ENCODE peak calls at places on chromosomes 3 and 15, in four cellular contexts. C, T, U and S are unnamed samples.

GRCh38 chr3:73150369-73150768 is 88.9 kb downstream of the EBLN2 start:
- DNase-seq in C (no peak), T (no peak), U (no peak), S (no peak)

GRCh38 chr15:68271854-68272471 is 5.6 kb upstream of the FEM1B start:
- DNase-seq in C (peak; percentile 97), T (peak; percentile 30), U (peak; percentile 31), S (peak; percentile 96)

GRCh38 chr3:109325109-109325508 is 8.8 kb upstream of the DPPA2 start:
- DNase-seq in C (no peak), T (peak; percentile 49), U (no peak), S (no peak)

GRCh38 chr15:78210349-78210717 is 24.0 kb downstream of the ACSBG1 start:
- DNase-seq in C (no peak), T (no peak), U (no peak), S (no peak)

GRCh38 chr3:126130081-126130855 is 46.3 kb upstream of the SLC41A3 start:
- DNase-seq in C (peak; percentile 77), T (no peak), U (no peak), S (peak; percentile 18)

GRCh38 chr3:71067977-71068376 is 515.6 kb downstream of the FOXP1 start:
- DNase-seq in C (no peak), T (no peak), U (no peak), S (no peak)

GRCh38 chr15:35680951-35681350 is 135.0 kb upstream of the DPH6 start:
- DNase-seq in C (no peak), T (no peak), U (no peak), S (no peak)

GRCh38 chr15:77296773-77297337 is 123.0 kb downstream of the PEAK1 start:
- DNase-seq in C (no peak), T (no peak), U (no peak), S (no peak)

GRCh38 chr15:70208332-70208731 is 110.6 kb upstream of the TLE3 start:
- DNase-seq in C (no peak), T (no peak), U (no peak), S (no peak)

GRCh38 chr15:96585634-96586386 is 255.3 kb downstream of the NR2F2 start:
- DNase-seq in C (no peak), T (peak; percentile 24), U (peak; percentile 46), S (peak; percentile 4)

GRCh38 chr3:81048058-81048665 is 713.3 kb downstream of the GBE1 start:
- DNase-seq in C (no peak), T (no peak), U (no peak), S (no peak)

GRCh38 chr3:186779204-186779603 is 4.2 kb upstream of the EIF4A2 start:
- DNase-seq in C (no peak), T (no peak), U (no peak), S (no peak)

GRCh38 chr3:188010478-188010877 is 143.5 kb upstream of the LPP start:
- DNase-seq in C (no peak), T (no peak), U (no peak), S (no peak)

GRCh38 chr3:17645074-17645698 is 97.2 kb downstream of the TBC1D5 start:
- DNase-seq in C (peak; percentile 53), T (peak; percentile 86), U (peak; percentile 64), S (peak; percentile 85)

GRCh38 chr3:143330316-143330868 is 210.8 kb downstream of the CHST2 start:
- DNase-seq in C (no peak), T (no peak), U (no peak), S (no peak)

GRCh38 chr15:60374628-60375081 is 23.1 kb downstream of the ANXA2 start:
- DNase-seq in C (peak; percentile 90), T (peak; percentile 65), U (peak; percentile 35), S (peak; percentile 97)

GRCh38 chr3:102512734-102513518 is 78.1 kb downstream of the ZPLD1 start:
- DNase-seq in C (no peak), T (no peak), U (no peak), S (peak; percentile 75)

GRCh38 chr15:52563499-52564060 is 5.2 kb downstream of the ARPP19 start:
- DNase-seq in C (no peak), T (no peak), U (no peak), S (no peak)

GRCh38 chr3:46472056-46472455 is 7.4 kb upstream of the LTF start:
- DNase-seq in C (no peak), T (no peak), U (no peak), S (no peak)

GRCh38 chr3:181265750-181266333 is 276.3 kb upstream of the DNAJC19 start:
- DNase-seq in C (no peak), T (no peak), U (no peak), S (no peak)

GRCh38 chr3:69090021-69090420 is 5.3 kb downstream of the ARL6IP5 start:
- DNase-seq in C (peak; percentile 89), T (no peak), U (no peak), S (peak; percentile 54)
- H3F3A ChIP-seq in C (peaks cover 46% of the 10 kb centered on the region), T (no peaks in the 10 kb centered on the region), U (peaks cover 6% of the 10 kb centered on the region), S (no peaks in the 10 kb centered on the region)

GRCh38 chr15:56042982-56043980 is 49.9 kb upstream of the NEDD4 start:
- DNase-seq in C (no peak), T (peak; percentile 6), U (no peak), S (no peak)
- H3K4me3 ChIP-seq in C (no peak overlapping the region), T (no peak overlapping the region), U (no peak overlapping the region), S (no peak overlapping the region)

GRCh38 chr3:123349566-123350450 is 99.1 kb downstream of the ADCY5 start:
- DNase-seq in C (no peak), T (no peak), U (no peak), S (no peak)
- TF ChIP-seq EZH2 in C (no peak), T (no peak), U (no peak), S (no peak)

DNA sequence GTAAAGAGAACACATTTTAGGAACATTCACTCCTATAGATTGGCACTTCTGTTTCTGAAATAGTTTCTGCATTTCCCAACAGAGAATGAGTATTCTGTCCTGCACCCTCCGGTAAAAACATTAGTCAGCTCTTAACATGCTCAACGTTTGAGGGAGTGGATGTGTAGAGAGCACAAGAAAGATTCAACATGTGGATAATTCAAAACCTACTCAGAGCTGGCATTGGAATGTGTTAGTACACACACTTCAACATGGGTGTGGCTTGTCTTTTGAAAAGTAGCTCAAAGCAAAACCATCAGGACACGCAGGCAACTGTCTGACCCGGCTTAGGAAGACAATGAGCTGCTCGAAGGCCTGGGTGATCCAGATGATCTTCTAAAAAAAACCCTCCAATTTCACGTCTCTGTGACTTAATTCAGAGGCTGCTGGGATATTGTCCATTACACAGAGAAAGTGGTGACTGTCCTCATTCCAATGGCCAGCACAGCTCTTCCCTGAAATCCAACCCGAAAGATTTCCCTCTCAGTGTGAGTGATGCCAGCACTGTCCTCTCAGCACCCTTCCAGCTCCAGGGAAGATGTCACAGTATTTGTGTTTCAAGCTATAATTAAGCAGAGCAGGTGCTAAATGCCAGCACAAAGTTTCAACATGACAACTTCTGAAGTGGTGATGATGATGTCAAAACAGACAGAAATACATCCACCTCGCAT is 18.1 kb downstream of the FBN1 start:
- DNase-seq in C (no peak), T (peak; percentile 11), U (peak; percentile 59), S (peak; percentile 40)
- H3F3A ChIP-seq in C (no peaks in the 10 kb centered on the region), T (no peaks in the 10 kb centered on the region), U (no peaks in the 10 kb centered on the region), S (no peaks in the 10 kb centered on the region)

GRCh38 chr3:23130406-23130805 is 72.7 kb upstream of the UBE2E2 start:
- DNase-seq in C (no peak), T (no peak), U (no peak), S (no peak)

GRCh38 chr3:23129062-23129461 is 74.1 kb upstream of the UBE2E2 start:
- DNase-seq in C (no peak), T (no peak), U (no peak), S (peak; percentile 5)

GRCh38 chr3:23128655-23129054 is 74.5 kb upstream of the UBE2E2 start:
- DNase-seq in C (no peak), T (no peak), U (no peak), S (no peak)

GRCh38 chr3:23127196-23127595 is 75.9 kb upstream of the UBE2E2 start:
- DNase-seq in C (no peak), T (no peak), U (no peak), S (no peak)

GRCh38 chr3:23129817-23130216 is 73.3 kb upstream of the UBE2E2 start:
- DNase-seq in C (peak; percentile 89), T (no peak), U (no peak), S (peak; percentile 86)
- H3K4me3 ChIP-seq in C (peak overlapping the region; percentile 45), T (no peak overlapping the region), U (no peak overlapping the region), S (peak overlapping the region; percentile 65)

GRCh38 chr15:57376695-57377477 is 581 bp downstream of the CGNL1 start:
- DNase-seq in C (no peak), T (peak; percentile 75), U (peak; percentile 71), S (no peak)

GRCh38 chr15:57373251-57373881 is 2.9 kb upstream of the CGNL1 start:
- DNase-seq in C (no peak), T (no peak), U (no peak), S (no peak)

GRCh38 chr15:57377478-57377847 is 1.2 kb downstream of the CGNL1 start:
- DNase-seq in C (no peak), T (no peak), U (no peak), S (peak; percentile 50)

GRCh38 chr15:57373882-57374276 is 2.4 kb upstream of the CGNL1 start:
- DNase-seq in C (no peak), T (no peak), U (no peak), S (no peak)

GRCh38 chr15:57375827-57376694 is at the start of gene CGNL1:
- DNase-seq in C (no peak), T (peak; percentile 77), U (peak; percentile 86), S (peak; percentile 15)
- TF ChIP-seq EZH2 in C (no peak), T (no peak), U (peak; percentile 15), S (no peak)

GRCh38 chr3:141393151-141394076 is 25.1 kb downstream of the ZBTB38 start:
- DNase-seq in C (peak; percentile 65), T (peak; percentile 74), U (peak; percentile 93), S (no peak)

GRCh38 chr3:141392416-141392815 is 24.1 kb downstream of the ZBTB38 start:
- DNase-seq in C (no peak), T (no peak), U (no peak), S (no peak)

GRCh38 chr3:141391298-141392017 is 23.2 kb downstream of the ZBTB38 start:
- DNase-seq in C (no peak), T (no peak), U (no peak), S (no peak)

GRCh38 chr3:141390747-141391146 is 22.4 kb downstream of the ZBTB38 start:
- DNase-seq in C (no peak), T (no peak), U (no peak), S (no peak)

GRCh38 chr3:141392018-141392370 is 23.7 kb downstream of the ZBTB38 start:
- DNase-seq in C (no peak), T (no peak), U (no peak), S (no peak)
- H3F3A ChIP-seq in C (peaks cover 7% of the 10 kb centered on the region), T (no peaks in the 10 kb centered on the region), U (peaks cover 30% of the 10 kb centered on the region), S (no peaks in the 10 kb centered on the region)

GRCh38 chr3:138938056-138938876 is 8.7 kb downstream of the FOXL2 start:
- DNase-seq in C (no peak), T (peak; percentile 73), U (peak; percentile 61), S (no peak)
- H3K4me3 ChIP-seq in C (no peak overlapping the region), T (peak overlapping the region; percentile 65), U (peak overlapping the region; percentile 33), S (no peak overlapping the region)

DNA sequence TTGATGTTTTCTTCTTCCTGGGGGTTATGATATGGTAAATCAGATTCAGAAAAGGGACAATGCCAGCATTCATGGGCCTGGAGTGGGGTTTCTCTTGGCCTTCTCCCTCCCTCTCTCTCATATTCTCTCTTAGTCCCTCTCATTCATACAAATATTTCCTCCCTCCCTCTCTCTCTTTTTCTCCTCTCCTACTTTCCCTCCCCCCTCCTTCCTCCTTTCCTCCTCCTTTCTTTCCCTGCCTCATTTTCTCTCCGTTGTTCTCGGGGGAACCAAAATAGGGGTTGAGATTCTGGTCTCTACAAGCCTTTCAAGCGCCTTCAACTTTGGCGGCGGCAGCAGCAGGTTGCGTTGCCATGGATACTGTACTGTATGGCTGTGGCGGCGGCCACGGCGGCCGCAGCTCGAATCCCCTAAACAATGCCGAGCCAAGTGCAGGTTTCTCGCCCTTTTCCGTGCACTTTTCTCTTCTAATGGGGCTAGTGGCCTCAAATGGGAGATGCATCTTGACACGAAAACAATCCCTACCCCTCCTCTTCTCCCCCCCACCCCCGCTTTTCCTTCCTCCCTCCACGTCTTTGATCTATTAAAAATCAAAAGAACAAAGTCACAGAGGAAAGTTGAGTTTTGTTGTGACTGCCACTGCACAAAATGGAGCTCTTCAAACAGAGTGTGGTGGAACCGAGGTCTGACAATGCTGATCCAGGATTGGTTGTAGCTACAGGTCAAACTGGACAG is 45.2 kb downstream of the ZIC4 start:
- DNase-seq in C (no peak), T (peak; percentile 80), U (peak; percentile 89), S (no peak)
- TF ChIP-seq EZH2 in C (no peak), T (no peak), U (peak; percentile 44), S (peak; percentile 69)